ENCODE peak calls at places on chromosomes 11 and 22, in seven cellular contexts. Y is H9; E is spleen; Z is K562; J is heart right ventricle; A is SJCRH30; K is effector memory CD4-positive, alpha-beta T cell. N is an unnamed sample. For H3K4me1, the result is how much of the 10 kb centered on the place peaks cover.

GRCh38 chr11:46553746-46554204 is 40.0 kb downstream of the AMBRA1 start:
- DNase-seq in Y (no peak), E (no peak), Z (peak), J (no peak), A (no peak), K (no peak), N (no peak)

GRCh38 chr11:7575841-7576451 is 62.1 kb downstream of the PPFIBP2 start:
- DNase-seq in Y (peak), E (no peak), Z (no peak), J (peak), A (peak), K (no peak), N (no peak)

GRCh38 chr11:49208006-49208721 is at the start of gene FOLH1:
- DNase-seq in Y (peak), E (peak), Z (peak), J (peak), A (no peak), K (no peak), N (no peak)

GRCh38 chr11:117786099-117786870 is 10.7 kb downstream of the DSCAML1 start:
- DNase-seq in Y (no peak), E (no peak), Z (no peak), J (no peak), A (no peak), K (no peak), N (no peak)

GRCh38 chr11:4577761-4578160 is 3.8 kb upstream of the OR52I2 start:
- DNase-seq in Y (no peak), E (no peak), Z (no peak), J (no peak), A (no peak), K (no peak), N (no peak)

GRCh38 chr11:92449780-92450179 is 225.2 kb downstream of the FAT3 start:
- DNase-seq in Y (no peak), E (no peak), Z (no peak), J (no peak), A (no peak), K (no peak), N (no peak)

GRCh38 chr11:72631806-72632731 is 42.2 kb downstream of the PDE2A start:
- DNase-seq in Y (no peak), E (peak), Z (peak), J (peak), A (peak), K (no peak), N (no peak)

GRCh38 chr22:29536411-29536810 is 17.1 kb downstream of the THOC5 start:
- DNase-seq in Y (no peak), E (peak), Z (no peak), J (no peak), A (no peak), K (no peak), N (no peak)

GRCh38 chr11:119626910-119627305 is 102.1 kb downstream of the NECTIN1 start:
- DNase-seq in Y (peak), E (no peak), Z (no peak), J (no peak), A (peak), K (no peak), N (no peak)

GRCh38 chr11:72736452-72737069 is 15.6 kb downstream of the ARAP1 start:
- DNase-seq in Y (no peak), E (peak), Z (peak), J (no peak), A (peak), K (peak), N (no peak)

GRCh38 chr11:20131744-20132666 is 28.3 kb downstream of the DBX1 start:
- DNase-seq in Y (peak), E (peak), Z (peak), J (peak), A (no peak), K (no peak), N (no peak)

GRCh38 chr22:22945195-22945594 is 57.6 kb downstream of the IGLL5 start:
- DNase-seq in Y (no peak), E (no peak), Z (no peak), J (no peak), A (no peak), K (no peak), N (no peak)

GRCh38 chr11:8087185-8087584 is 6.2 kb downstream of the TUB start:
- DNase-seq in Y (peak), E (peak), Z (no peak), J (no peak), A (no peak), K (no peak), N (no peak)

GRCh38 chr11:109739374-109739773 is 317.4 kb downstream of the C11orf87 start:
- DNase-seq in Y (no peak), E (no peak), Z (no peak), J (no peak), A (no peak), K (no peak), N (no peak)

GRCh38 chr22:25563757-25564319 is 637 bp upstream of the GRK3 start:
- DNase-seq in Y (no peak), E (no peak), Z (no peak), J (no peak), A (peak), K (no peak), N (no peak)

GRCh38 chr11:11706022-11706421 is 84.2 kb upstream of the GALNT18 start:
- DNase-seq in Y (peak), E (no peak), Z (no peak), J (no peak), A (peak), K (no peak), N (no peak)

DNA sequence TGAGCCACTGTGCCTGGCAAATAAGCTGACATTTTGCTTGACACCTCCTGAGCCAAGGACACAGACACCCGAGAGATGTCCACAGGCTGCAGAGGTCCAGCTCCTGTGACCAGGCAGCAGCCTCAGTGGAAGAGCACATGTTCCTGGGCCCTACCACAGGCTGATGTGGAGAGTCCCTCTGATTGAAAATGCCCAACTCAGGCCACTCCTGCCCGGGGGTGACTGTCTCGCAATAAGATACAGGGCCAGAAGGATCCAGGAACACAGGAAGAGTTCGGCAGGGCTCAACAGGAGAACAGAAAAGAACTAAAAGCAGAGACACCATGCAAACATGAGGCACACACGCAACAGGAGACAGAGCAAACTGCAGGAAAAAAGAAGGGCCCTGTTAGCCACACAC is 28.4 kb upstream of the MALAT1 start:
- DNase-seq in Y (no peak), E (no peak), Z (no peak), J (no peak), A (no peak), K (no peak), N (no peak)
- H3K4me1 ChIP-seq in Y (under half), E (under half), Z (under half), J (half or more), A (under half), K (under half), N (under half)

GRCh38 chr11:126053340-126054286 is 9.1 kb downstream of the CDON start:
- DNase-seq in Y (no peak), E (no peak), Z (no peak), J (no peak), A (no peak), K (no peak), N (no peak)
- H3K27ac ChIP-seq in Y (no peak), E (no peak), Z (no peak), J (no peak), A (no peak), K (no peak), N (no peak)

GRCh38 chr11:37689951-37690350 is 1091.9 kb upstream of the RAG2 start:
- DNase-seq in Y (no peak), E (no peak), Z (no peak), J (no peak), A (no peak), K (no peak), N (no peak)

GRCh38 chr11:37699644-37700043 is 1101.6 kb upstream of the RAG2 start:
- DNase-seq in Y (no peak), E (no peak), Z (no peak), J (no peak), A (no peak), K (no peak), N (no peak)

DNA sequence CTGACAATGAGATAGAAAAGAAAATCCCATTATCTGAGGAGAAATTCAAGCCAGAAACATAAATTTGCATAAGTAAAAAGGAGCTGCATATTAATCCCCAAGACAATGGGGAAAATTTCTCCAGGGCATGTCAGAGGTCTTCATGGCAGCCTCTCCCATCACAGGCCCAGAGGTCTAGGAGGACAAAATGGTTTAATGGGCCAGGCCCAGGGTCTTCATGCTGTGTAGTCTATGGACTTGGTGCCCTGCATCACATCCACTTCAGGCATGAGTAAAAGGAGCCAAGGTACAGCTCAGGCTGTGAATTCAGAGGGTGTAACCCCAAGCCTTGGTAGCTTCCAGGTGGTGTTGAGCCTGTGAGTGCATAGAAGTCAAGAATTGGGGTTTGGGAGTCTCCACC is 1097.2 kb upstream of the RAG2 start:
- DNase-seq in Y (no peak), E (no peak), Z (no peak), J (no peak), A (no peak), K (no peak), N (no peak)
- H3K4me1 ChIP-seq in Y (under half), E (under half), Z (under half), J (under half), A (under half), K (under half), N (under half)

GRCh38 chr11:59849129-59849528 is 3.8 kb upstream of the CBLIF start:
- DNase-seq in Y (no peak), E (no peak), Z (no peak), J (no peak), A (no peak), K (no peak), N (no peak)
- H3K27ac ChIP-seq in Y (no peak), E (peak), Z (peak), J (no peak), A (no peak), K (no peak), N (no peak)

GRCh38 chr11:34259087-34259486 is 98.7 kb downstream of the ABTB2 start:
- DNase-seq in Y (no peak), E (no peak), Z (no peak), J (no peak), A (no peak), K (no peak), N (no peak)

GRCh38 chr11:34255101-34255500 is 102.7 kb downstream of the ABTB2 start:
- DNase-seq in Y (no peak), E (no peak), Z (no peak), J (no peak), A (no peak), K (no peak), N (no peak)

GRCh38 chr11:34252651-34253050 is 105.2 kb downstream of the ABTB2 start:
- DNase-seq in Y (no peak), E (no peak), Z (no peak), J (no peak), A (no peak), K (no peak), N (no peak)

GRCh38 chr11:34256150-34256549 is 101.7 kb downstream of the ABTB2 start:
- DNase-seq in Y (no peak), E (no peak), Z (no peak), J (no peak), A (no peak), K (no peak), N (no peak)

GRCh38 chr11:34256591-34256990 is 101.2 kb downstream of the ABTB2 start:
- DNase-seq in Y (no peak), E (no peak), Z (no peak), J (no peak), A (no peak), K (no peak), N (no peak)
- H3K4me1 ChIP-seq in Y (under half), E (under half), Z (under half), J (under half), A (under half), K (under half), N (under half)

GRCh38 chr22:37880668-37881440 is 25.2 kb upstream of the MICALL1 start:
- DNase-seq in Y (no peak), E (no peak), Z (no peak), J (no peak), A (no peak), K (no peak), N (no peak)

GRCh38 chr22:37887610-37888378 is 18.3 kb upstream of the MICALL1 start:
- DNase-seq in Y (peak), E (no peak), Z (no peak), J (no peak), A (no peak), K (no peak), N (no peak)

GRCh38 chr22:37884420-37884819 is 21.7 kb upstream of the MICALL1 start:
- DNase-seq in Y (no peak), E (no peak), Z (no peak), J (no peak), A (no peak), K (no peak), N (no peak)
- H3K27ac ChIP-seq in Y (no peak), E (no peak), Z (no peak), J (no peak), A (no peak), K (no peak), N (no peak)

DNA sequence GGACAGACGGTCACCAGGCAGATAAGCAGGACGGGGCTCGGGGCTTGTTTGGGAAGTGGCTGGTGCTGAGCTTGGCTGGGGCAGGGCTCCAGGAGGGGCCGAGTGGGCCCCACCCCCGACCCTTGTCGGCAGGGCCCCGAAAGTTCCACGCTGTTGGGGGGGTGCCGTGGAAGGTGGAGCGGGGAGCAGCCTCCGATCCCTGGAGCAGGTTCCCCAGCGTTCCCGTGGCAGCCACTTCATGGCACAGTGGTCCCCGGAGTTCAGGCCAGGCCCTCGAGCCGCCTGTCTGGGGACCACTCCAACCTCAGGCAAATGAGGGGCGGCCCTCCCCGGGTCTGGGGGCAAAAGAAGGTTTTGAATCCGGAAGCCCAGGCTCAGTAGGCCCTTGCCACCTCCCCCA is 46.7 kb upstream of the PPARA start:
- DNase-seq in Y (no peak), E (no peak), Z (no peak), J (no peak), A (no peak), K (no peak), N (no peak)
- H3K4me1 ChIP-seq in Y (under half), E (half or more), Z (under half), J (half or more), A (under half), K (under half), N (half or more)